ENCODE peak calls at places on chromosomes 2 and 18, in five cellular contexts. One of them, this sample, is unnamed.

GRCh38 chr2:73386342-73386868 is 769 bp downstream of the ALMS1 start:
- ATAC-seq in A549: peak; percentile 45
- ATAC-seq in GM12878: peak; percentile 23
- ATAC-seq in K562: peak; percentile 40
- ATAC-seq in HepG2: peak; percentile 22
- ATAC-seq in this sample: no peak

GRCh38 chr2:62038980-62039771 is 133.7 kb downstream of the COMMD1 start:
- ATAC-seq in K562: peak; percentile 81
- ATAC-seq in GM12878: peak; percentile 99
- ATAC-seq in HepG2: no peak
- ATAC-seq in A549: no peak
- ATAC-seq in this sample: no peak

GRCh38 chr2:173881466-173881865 is 83.7 kb downstream of the SP3 start:
- ATAC-seq in HepG2: no peak
- ATAC-seq in K562: peak; percentile 21
- ATAC-seq in A549: no peak
- ATAC-seq in GM12878: no peak
- ATAC-seq in this sample: no peak

GRCh38 chr18:34760444-34760843 is 50.3 kb downstream of the DTNA start:
- ATAC-seq in A549: no peak
- ATAC-seq in HepG2: no peak
- ATAC-seq in K562: no peak
- ATAC-seq in GM12878: no peak
- ATAC-seq in this sample: no peak

GRCh38 chr2:68039317-68039716 is 23.5 kb downstream of the C1D start:
- ATAC-seq in HepG2: no peak
- ATAC-seq in K562: no peak
- ATAC-seq in A549: no peak
- ATAC-seq in GM12878: no peak
- ATAC-seq in this sample: no peak

GRCh38 chr18:35890323-35890722 is 82.2 kb upstream of the RMP24 start:
- ATAC-seq in GM12878: no peak
- ATAC-seq in K562: no peak
- ATAC-seq in HepG2: no peak
- ATAC-seq in A549: no peak
- ATAC-seq in this sample: no peak

GRCh38 chr2:100810603-100811145 is 9.3 kb upstream of the NPAS2 start:
- ATAC-seq in HepG2: no peak
- ATAC-seq in A549: no peak
- ATAC-seq in K562: no peak
- ATAC-seq in GM12878: no peak
- ATAC-seq in this sample: no peak

GRCh38 chr2:71317060-71317459 is 14.5 kb upstream of the ZNF638 start:
- ATAC-seq in K562: no peak
- ATAC-seq in GM12878: no peak
- ATAC-seq in HepG2: no peak
- ATAC-seq in A549: no peak
- ATAC-seq in this sample: no peak

GRCh38 chr2:160299540-160299939 is 99.5 kb upstream of the ITGB6 start:
- ATAC-seq in HepG2: no peak
- ATAC-seq in K562: no peak
- ATAC-seq in A549: no peak
- ATAC-seq in GM12878: no peak
- ATAC-seq in this sample: no peak

GRCh38 chr2:200987137-200987536 is 23.7 kb upstream of the ORC2 start:
- ATAC-seq in HepG2: no peak
- ATAC-seq in GM12878: no peak
- ATAC-seq in A549: no peak
- ATAC-seq in K562: no peak
- ATAC-seq in this sample: no peak

GRCh38 chr2:75360945-75361344 is 161.6 kb upstream of the TACR1 start:
- ATAC-seq in K562: no peak
- ATAC-seq in HepG2: no peak
- ATAC-seq in A549: no peak
- ATAC-seq in GM12878: no peak
- ATAC-seq in this sample: no peak

GRCh38 chr2:218429951-218430692 is 11.2 kb downstream of the VIL1 start:
- ATAC-seq in HepG2: peak; percentile 10
- ATAC-seq in GM12878: no peak
- ATAC-seq in A549: no peak
- ATAC-seq in K562: peak; percentile 22
- ATAC-seq in this sample: peak; percentile 36

GRCh38 chr2:223529676-223530075 is 72.5 kb downstream of the SCG2 start:
- ATAC-seq in K562: no peak
- ATAC-seq in GM12878: no peak
- ATAC-seq in HepG2: no peak
- ATAC-seq in A549: no peak
- ATAC-seq in this sample: no peak

GRCh38 chr2:5057895-5058294 is 634.3 kb upstream of the SOX11 start:
- ATAC-seq in K562: no peak
- ATAC-seq in GM12878: no peak
- ATAC-seq in A549: no peak
- ATAC-seq in HepG2: no peak
- ATAC-seq in this sample: no peak
- TF ChIP-seq EP300 in K562: no peak
- TF ChIP-seq EP300 in GM12878: no peak
- TF ChIP-seq EP300 in A549: no peak
- TF ChIP-seq EP300 in HepG2: no peak
- TF ChIP-seq EP300 in this sample: no peak

GRCh38 chr2:231212329-231212845 is 14.0 kb downstream of the ARMC9 start:
- ATAC-seq in K562: no peak
- ATAC-seq in HepG2: no peak
- ATAC-seq in GM12878: no peak
- ATAC-seq in A549: no peak
- ATAC-seq in this sample: peak; percentile 77
- TF ChIP-seq EP300 in K562: no peak
- TF ChIP-seq EP300 in HepG2: no peak
- TF ChIP-seq EP300 in GM12878: no peak
- TF ChIP-seq EP300 in A549: no peak
- TF ChIP-seq EP300 in this sample: no peak

DNA sequence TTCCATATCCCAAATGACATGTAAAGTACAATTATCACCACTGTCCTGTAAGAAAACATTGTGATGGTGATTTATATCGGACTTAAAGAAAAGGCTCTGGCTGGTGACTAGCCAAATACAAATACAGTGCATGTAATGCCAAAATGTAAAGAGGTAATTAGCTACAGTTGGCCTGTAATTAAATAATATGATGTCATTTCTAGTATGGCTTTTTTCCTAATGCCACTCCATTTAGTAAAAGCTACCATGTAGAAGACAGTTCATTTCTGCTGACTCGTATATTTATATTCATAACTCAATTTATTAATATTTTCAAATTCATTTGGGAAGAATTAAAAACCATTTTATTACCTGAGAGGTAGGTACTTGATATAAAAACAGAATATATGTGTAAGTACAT is 815.7 kb downstream of the ERBB4 start:
- ATAC-seq in HepG2: no peak
- ATAC-seq in A549: no peak
- ATAC-seq in K562: no peak
- ATAC-seq in GM12878: no peak
- ATAC-seq in this sample: no peak
- TF ChIP-seq EP300 in HepG2: no peak
- TF ChIP-seq EP300 in A549: no peak
- TF ChIP-seq EP300 in K562: no peak
- TF ChIP-seq EP300 in GM12878: no peak
- TF ChIP-seq EP300 in this sample: no peak

DNA sequence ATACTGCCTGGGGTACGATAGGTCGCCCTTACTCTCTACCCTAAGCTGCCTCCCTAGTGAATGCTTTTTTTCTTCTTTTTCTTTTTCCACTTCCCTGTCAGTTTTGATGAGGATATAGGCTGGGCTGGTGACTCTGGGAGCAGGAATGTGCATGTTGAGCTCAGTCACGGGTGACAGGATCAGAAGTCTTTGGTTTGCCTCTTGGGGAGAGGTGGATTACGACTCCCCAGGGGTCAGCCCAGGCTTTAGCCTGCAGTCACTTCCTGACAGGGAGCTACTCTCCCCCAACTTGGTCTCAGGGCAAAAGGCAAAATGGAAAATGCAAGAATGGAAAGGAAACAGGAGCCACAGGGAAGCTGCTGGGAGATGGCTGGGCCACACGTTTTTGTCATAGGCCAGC is 57.3 kb downstream of the THNSL2 start:
- ATAC-seq in A549: peak; percentile 43
- ATAC-seq in GM12878: no peak
- ATAC-seq in K562: no peak
- ATAC-seq in HepG2: no peak
- ATAC-seq in this sample: no peak
- TF ChIP-seq EP300 in A549: no peak
- TF ChIP-seq EP300 in GM12878: no peak
- TF ChIP-seq EP300 in K562: no peak
- TF ChIP-seq EP300 in HepG2: no peak
- TF ChIP-seq EP300 in this sample: no peak

DNA sequence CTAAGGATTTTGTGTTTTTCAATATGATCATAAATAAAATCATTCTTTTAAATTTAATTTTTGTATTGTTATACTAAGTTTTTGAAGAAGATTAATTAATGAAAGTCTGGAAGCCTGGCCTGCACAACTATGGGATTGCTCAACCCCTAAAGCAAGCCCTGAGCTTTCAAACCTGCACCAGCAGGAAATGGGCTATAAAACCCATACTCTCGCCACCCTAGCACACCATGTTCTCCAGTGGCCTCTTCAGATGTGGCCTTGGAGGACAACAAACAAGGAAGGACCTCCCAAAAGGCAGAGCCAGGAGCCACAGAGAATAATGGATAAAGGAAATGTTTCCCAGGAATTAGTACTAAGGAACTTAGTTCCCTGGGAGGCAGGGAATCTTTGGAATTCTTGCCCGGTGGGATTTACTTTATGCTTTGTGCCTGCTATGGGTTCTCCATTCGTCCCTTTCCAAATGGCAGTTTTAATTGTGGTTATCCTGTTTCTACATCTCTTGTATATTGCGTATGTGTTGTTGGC is 212.5 kb downstream of the ZFP36L2 start:
- ATAC-seq in K562: no peak
- ATAC-seq in GM12878: no peak
- ATAC-seq in A549: no peak
- ATAC-seq in HepG2: no peak
- ATAC-seq in this sample: no peak
- TF ChIP-seq EP300 in K562: no peak
- TF ChIP-seq EP300 in GM12878: no peak
- TF ChIP-seq EP300 in A549: no peak
- TF ChIP-seq EP300 in HepG2: no peak
- TF ChIP-seq EP300 in this sample: no peak

DNA sequence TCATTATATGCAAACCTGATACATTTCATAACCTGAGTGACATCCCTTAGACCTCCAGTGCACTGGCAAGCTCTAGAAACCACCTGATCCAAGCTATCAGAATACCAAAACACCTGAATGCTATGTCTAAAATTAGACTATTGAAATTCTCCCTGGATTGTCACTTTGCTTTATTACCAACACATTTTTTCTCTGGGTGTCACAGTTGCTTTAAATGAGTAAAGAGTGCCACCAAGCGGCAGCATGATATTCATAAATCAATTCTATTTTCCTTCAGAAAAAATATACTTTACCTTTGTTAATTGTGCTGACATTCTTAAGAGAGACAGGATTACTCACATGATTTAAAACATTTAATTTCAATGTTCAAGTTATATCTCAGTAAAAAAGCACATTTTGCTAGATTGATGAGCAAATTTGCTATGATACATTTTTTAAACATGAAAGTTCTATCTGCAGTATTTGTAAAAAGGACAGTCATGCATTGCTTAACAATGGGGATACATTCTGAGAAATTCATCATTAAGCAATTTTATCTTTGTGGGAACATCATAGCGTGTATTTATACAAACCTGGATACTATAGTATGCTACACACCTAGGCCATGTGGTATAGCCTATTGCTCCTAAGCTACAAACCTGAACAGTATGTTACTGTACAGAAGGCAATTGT is 338.4 kb upstream of the SLC39A10 start:
- ATAC-seq in HepG2: peak; percentile 62
- ATAC-seq in K562: peak; percentile 69
- ATAC-seq in A549: peak; percentile 48
- ATAC-seq in GM12878: peak; percentile 46
- ATAC-seq in this sample: no peak
- TF ChIP-seq EP300 in HepG2: no peak
- TF ChIP-seq EP300 in K562: no peak
- TF ChIP-seq EP300 in A549: no peak
- TF ChIP-seq EP300 in GM12878: no peak
- TF ChIP-seq EP300 in this sample: no peak

DNA sequence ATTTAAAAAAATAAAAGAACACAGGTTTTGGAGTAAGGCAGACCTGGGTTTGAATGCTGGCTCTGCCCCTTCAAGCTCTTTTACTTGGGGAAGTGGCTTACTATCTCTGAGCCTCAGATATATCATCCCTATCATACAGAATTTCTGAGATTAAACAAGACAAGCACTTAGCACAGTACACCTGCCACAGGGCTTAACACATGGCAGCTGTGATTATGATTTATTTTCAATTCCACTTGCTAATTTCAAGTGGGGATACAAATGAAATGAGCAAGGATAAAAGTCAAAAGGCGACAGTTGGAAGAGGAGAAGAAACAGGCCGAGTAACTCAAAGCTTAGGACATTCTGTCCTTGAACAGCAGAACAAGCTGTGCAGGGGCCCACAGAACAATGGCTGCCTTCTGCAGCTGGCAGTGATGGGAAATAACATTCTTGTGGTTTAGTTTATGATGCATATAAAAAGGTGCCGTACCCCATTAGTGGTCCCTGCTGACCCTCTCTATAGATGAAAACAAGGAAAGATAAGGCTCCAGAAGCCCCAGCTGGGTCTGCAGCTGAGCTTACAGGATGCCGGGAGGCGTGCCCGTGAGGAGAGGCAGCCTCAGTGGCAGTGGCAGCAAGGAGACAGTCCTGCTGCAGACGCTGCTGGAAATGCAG is 45.3 kb downstream of the KIF3C start:
- ATAC-seq in K562: no peak
- ATAC-seq in A549: no peak
- ATAC-seq in HepG2: peak; percentile 44
- ATAC-seq in GM12878: no peak
- ATAC-seq in this sample: no peak
- TF ChIP-seq EP300 in K562: no peak
- TF ChIP-seq EP300 in A549: no peak
- TF ChIP-seq EP300 in HepG2: no peak
- TF ChIP-seq EP300 in GM12878: no peak
- TF ChIP-seq EP300 in this sample: peak; percentile 40

GRCh38 chr2:96538487-96539214 is 2.1 kb downstream of the ARID5A start:
- ATAC-seq in A549: no peak
- ATAC-seq in GM12878: peak; percentile 11
- ATAC-seq in HepG2: peak; percentile 31
- ATAC-seq in K562: no peak
- ATAC-seq in this sample: peak; percentile 16
- TF ChIP-seq EP300 in A549: no peak
- TF ChIP-seq EP300 in GM12878: no peak
- TF ChIP-seq EP300 in HepG2: no peak
- TF ChIP-seq EP300 in K562: no peak
- TF ChIP-seq EP300 in this sample: no peak